ENCODE peak calls at places on chromosome X, in four cellular contexts. C, V, H and I are unnamed samples.

GRCh38 chrX:51641421-51642021 is 22.8 kb upstream of the CENPVL3 start:
- DNase-seq in C (peak), V (no peak), H (no peak), I (no peak)

GRCh38 chrX:115428011-115428410 is 133.0 kb upstream of the PLS3 start:
- DNase-seq in C (no peak), V (no peak), H (no peak), I (no peak)

GRCh38 chrX:132737743-132738142 is 220.7 kb downstream of the HS6ST2 start:
- DNase-seq in C (no peak), V (peak), H (peak), I (no peak)

GRCh38 chrX:40543661-40544328 is 37.0 kb upstream of the ATP6AP2 start:
- DNase-seq in C (peak), V (no peak), H (no peak), I (no peak)

GRCh38 chrX:87900320-87900908 is 382.8 kb downstream of the KLHL4 start:
- DNase-seq in C (no peak), V (no peak), H (peak), I (no peak)

GRCh38 chrX:37378399-37378798 is 29.2 kb downstream of the PRRG1 start:
- DNase-seq in C (no peak), V (no peak), H (no peak), I (no peak)

GRCh38 chrX:11792461-11793421 is 34.7 kb downstream of the MSL3 start:
- DNase-seq in C (no peak), V (peak), H (peak), I (no peak)

GRCh38 chrX:123169247-123169901 is 14.7 kb upstream of the GRIA3 start:
- DNase-seq in C (no peak), V (no peak), H (no peak), I (no peak)

GRCh38 chrX:121570072-121570841 is 522.8 kb downstream of the GLUD2 start:
- DNase-seq in C (no peak), V (no peak), H (no peak), I (no peak)

GRCh38 chrX:151818828-151819227 is 84.3 kb downstream of the CNGA2 start:
- DNase-seq in C (no peak), V (no peak), H (no peak), I (no peak)

GRCh38 chrX:21700289-21700688 is 42.2 kb upstream of the KLHL34 start:
- DNase-seq in C (no peak), V (no peak), H (no peak), I (no peak)

GRCh38 chrX:132127748-132128147 is at the start of gene FRMD7:
- DNase-seq in C (peak), V (no peak), H (no peak), I (no peak)

GRCh38 chrX:132924426-132924825 is 34.0 kb downstream of the HS6ST2 start:
- DNase-seq in C (no peak), V (no peak), H (no peak), I (no peak)

GRCh38 chrX:120334603-120335002 is 23.3 kb upstream of the TMEM255A start:
- DNase-seq in C (no peak), V (no peak), H (no peak), I (no peak)

GRCh38 chrX:4944767-4945166 is 1231.3 kb upstream of the PRKX start:
- DNase-seq in C (no peak), V (no peak), H (no peak), I (no peak)

GRCh38 chrX:121975666-121976065 is 928.3 kb downstream of the GLUD2 start:
- DNase-seq in C (no peak), V (no peak), H (no peak), I (no peak)

GRCh38 chrX:127708155-127708554 is 344.0 kb downstream of the ACTRT1 start:
- DNase-seq in C (no peak), V (no peak), H (no peak), I (peak)

GRCh38 chrX:136747003-136747986 is 33.4 kb downstream of the ARHGEF6 start:
- DNase-seq in C (no peak), V (no peak), H (no peak), I (no peak)

GRCh38 chrX:530726-531610 is 99.6 kb upstream of the SHOX start:
- DNase-seq in C (no peak), V (no peak), H (no peak), I (no peak)

DNA sequence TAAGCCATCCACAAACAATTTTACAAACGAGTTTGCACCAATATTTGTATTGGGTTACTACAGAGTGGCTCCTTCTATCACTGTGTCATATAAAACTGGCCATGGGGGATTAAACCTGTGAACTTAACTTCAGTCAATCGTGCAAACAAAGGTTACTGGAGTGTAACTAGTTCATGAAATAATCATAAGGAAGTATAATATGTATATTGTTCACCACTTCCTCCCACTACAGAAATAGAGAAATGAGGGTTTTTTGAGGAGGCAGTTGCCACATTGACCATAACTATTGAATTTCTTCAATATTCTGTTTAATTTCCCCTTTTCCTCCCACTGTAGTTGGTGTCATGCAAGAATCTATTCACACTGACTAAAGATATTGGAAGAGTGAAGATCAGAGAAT is at the start of gene GPR82:
- DNase-seq in C (no peak), V (no peak), H (no peak), I (no peak)
- H3K27ac ChIP-seq in C (no peak), V (no peak), H (no peak), I (no peak)

GRCh38 chrX:18255059-18255458 is 34.4 kb upstream of the BEND2 start:
- DNase-seq in C (no peak), V (no peak), H (no peak), I (no peak)
- H3K27ac ChIP-seq in C (no peak), V (no peak), H (no peak), I (no peak)

DNA sequence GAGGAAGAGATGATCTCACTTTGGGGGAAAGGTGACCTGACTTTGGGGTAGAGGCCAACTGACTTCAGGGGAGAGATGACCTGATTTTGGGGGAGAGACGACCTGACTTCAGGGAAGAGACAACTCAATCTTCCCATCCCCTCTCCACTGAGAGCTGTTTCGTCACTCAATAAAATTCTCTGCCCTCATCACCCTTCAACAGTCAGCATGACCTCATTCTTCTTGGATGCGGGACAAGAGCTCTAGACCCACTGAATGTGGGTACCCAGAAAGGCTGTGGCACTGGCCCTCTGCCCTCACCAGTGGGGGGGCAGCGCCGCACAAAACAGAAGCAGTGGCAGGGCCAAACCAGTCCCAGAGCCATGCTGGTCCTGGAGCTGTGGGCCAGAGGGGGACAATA is 34.6 kb downstream of the ATXN3L start:
- DNase-seq in C (no peak), V (no peak), H (no peak), I (no peak)
- H3K27ac ChIP-seq in C (no peak), V (no peak), H (no peak), I (no peak)

GRCh38 chrX:118545510-118545909 is 49.9 kb downstream of the DOCK11 start:
- DNase-seq in C (peak), V (no peak), H (no peak), I (no peak)
- H3K27ac ChIP-seq in C (no peak), V (no peak), H (no peak), I (no peak)

GRCh38 chrX:6004529-6004928 is 224.1 kb downstream of the NLGN4X start:
- DNase-seq in C (no peak), V (no peak), H (no peak), I (no peak)
- H3K27ac ChIP-seq in C (no peak), V (no peak), H (no peak), I (no peak)

GRCh38 chrX:148466292-148466691 is 34.1 kb upstream of the AFF2 start:
- DNase-seq in C (no peak), V (no peak), H (no peak), I (no peak)

GRCh38 chrX:148470324-148470723 is 30.1 kb upstream of the AFF2 start:
- DNase-seq in C (no peak), V (no peak), H (no peak), I (no peak)
- H3K27ac ChIP-seq in C (no peak), V (no peak), H (no peak), I (no peak)

DNA sequence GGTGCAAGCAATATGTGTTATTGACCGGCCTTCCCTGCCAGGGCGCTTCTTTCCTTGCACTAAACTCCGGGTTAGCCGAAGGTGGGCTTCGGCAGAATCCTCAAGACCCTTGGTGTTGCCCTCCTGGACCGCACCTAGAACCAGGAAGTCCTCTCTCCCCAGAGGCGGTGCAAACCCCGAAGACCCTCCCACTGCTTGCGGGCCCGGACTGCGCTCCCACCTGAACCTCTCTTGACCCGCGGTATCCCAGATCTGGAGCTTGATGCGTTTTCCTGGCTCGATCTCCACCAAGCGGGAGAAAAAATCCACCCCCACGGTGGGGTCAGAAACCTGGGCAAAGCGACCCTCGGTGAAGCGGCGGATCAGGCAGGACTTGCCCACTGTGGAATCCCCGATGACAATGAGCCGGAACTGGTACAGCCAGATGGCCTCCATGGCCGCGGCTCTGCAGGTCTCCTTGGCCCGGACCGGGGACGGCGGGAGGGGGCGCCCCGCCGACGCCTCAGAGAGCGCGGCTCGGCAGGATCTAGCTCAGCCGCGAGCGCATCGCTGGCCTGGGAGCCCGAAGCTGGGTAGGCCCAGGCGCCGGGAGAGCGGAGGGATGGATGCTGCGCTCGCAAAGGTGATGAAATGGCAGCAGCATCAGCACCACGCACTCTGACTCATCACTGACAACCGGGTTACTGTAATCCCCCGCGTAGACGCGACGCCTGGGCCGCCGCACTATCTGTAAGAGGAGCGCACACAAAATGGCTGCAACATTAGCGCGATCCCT is at the start of gene RAB39B:
- DNase-seq in C (peak), V (peak), H (peak), I (peak)
- H3K27ac ChIP-seq in C (no peak), V (peak), H (peak), I (no peak)

DNA sequence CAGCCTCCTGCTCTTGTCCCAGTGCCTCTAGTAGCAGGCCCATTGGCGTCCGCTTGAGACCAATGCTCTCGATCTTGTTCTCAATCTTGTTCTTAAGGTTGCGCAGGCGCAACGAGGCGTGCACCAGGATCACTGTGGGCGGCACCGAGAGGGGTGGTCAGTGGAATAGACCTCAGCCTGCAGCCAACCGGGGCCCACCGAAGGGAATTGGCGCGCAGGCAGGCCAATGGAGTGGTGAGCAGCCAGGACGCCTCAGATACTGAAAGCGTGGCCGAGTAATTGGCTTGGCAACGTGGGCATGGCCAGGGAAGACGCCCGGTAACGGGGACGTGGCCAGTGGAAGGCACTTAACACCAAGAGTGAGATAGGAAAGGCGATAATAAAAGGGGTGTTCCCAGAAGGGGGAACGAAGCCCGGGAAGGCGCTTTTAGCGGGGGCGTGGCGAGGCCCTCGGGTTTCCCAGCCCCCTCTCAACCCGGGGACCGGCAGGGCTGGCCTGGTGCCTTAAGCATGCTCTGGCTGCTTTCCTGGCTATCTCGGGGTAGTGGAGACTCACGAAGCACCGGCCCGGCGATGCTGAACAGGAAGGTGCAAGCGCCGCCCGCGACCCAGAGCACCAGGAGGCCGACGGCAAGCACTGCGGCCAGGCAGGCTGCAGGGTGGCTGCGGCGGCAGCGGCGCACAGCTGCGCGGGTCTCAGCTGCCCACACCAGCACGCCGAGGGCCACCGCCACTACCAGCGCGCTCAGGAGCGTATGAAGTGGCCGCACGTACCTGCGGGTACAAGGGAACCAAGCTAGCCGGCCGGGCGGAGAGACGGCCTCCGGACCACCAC is 1.7 kb downstream of the PRAF2 start:
- DNase-seq in C (peak), V (no peak), H (no peak), I (no peak)
- H3K27ac ChIP-seq in C (no peak), V (no peak), H (no peak), I (no peak)

GRCh38 chrX:63282828-63283227 is 68.3 kb downstream of the SPIN4 start:
- DNase-seq in C (no peak), V (no peak), H (no peak), I (no peak)
- H3K27ac ChIP-seq in C (no peak), V (no peak), H (no peak), I (no peak)